ENCODE peak calls at places on chromosomes 1 and 21, in eight cellular contexts. One of them, this sample, is unnamed.

GRCh38 chr1:202576816-202577215 is 133.4 kb downstream of the SYT2 start:
- DNase-seq in MCF 10A: peak
- DNase-seq in heart left ventricle: no peak
- DNase-seq in glutamatergic neuron: no peak
- DNase-seq in ovary: no peak
- DNase-seq in epithelial cell of esophagus: peak
- DNase-seq in choroid plexus epithelial cell: peak
- DNase-seq in cardiac muscle cell: no peak
- DNase-seq in this sample: no peak

GRCh38 chr1:180886338-180886737 is 26.4 kb upstream of the KIAA1614 start:
- DNase-seq in epithelial cell of esophagus: no peak
- DNase-seq in heart left ventricle: no peak
- DNase-seq in glutamatergic neuron: no peak
- DNase-seq in choroid plexus epithelial cell: no peak
- DNase-seq in cardiac muscle cell: no peak
- DNase-seq in MCF 10A: no peak
- DNase-seq in ovary: no peak
- DNase-seq in this sample: no peak

GRCh38 chr1:102834688-102835320 is 273.5 kb downstream of the COL11A1 start:
- DNase-seq in glutamatergic neuron: no peak
- DNase-seq in heart left ventricle: no peak
- DNase-seq in epithelial cell of esophagus: peak
- DNase-seq in cardiac muscle cell: no peak
- DNase-seq in MCF 10A: no peak
- DNase-seq in ovary: no peak
- DNase-seq in choroid plexus epithelial cell: no peak
- DNase-seq in this sample: no peak

GRCh38 chr1:167791281-167792209 is 69.8 kb downstream of the MPZL1 start:
- DNase-seq in ovary: peak
- DNase-seq in MCF 10A: peak
- DNase-seq in glutamatergic neuron: no peak
- DNase-seq in epithelial cell of esophagus: no peak
- DNase-seq in choroid plexus epithelial cell: peak
- DNase-seq in heart left ventricle: peak
- DNase-seq in cardiac muscle cell: no peak
- DNase-seq in this sample: no peak

GRCh38 chr21:42724226-42724920 is 71.0 kb downstream of the PDE9A start:
- DNase-seq in heart left ventricle: peak
- DNase-seq in MCF 10A: peak
- DNase-seq in choroid plexus epithelial cell: peak
- DNase-seq in glutamatergic neuron: no peak
- DNase-seq in ovary: no peak
- DNase-seq in epithelial cell of esophagus: peak
- DNase-seq in cardiac muscle cell: no peak
- DNase-seq in this sample: no peak

GRCh38 chr1:54927475-54928240 is 40.7 kb upstream of the DHCR24 start:
- DNase-seq in glutamatergic neuron: no peak
- DNase-seq in cardiac muscle cell: peak
- DNase-seq in choroid plexus epithelial cell: peak
- DNase-seq in heart left ventricle: peak
- DNase-seq in epithelial cell of esophagus: peak
- DNase-seq in ovary: no peak
- DNase-seq in MCF 10A: no peak
- DNase-seq in this sample: no peak

GRCh38 chr1:231702804-231703203 is 76.2 kb downstream of the DISC1 start:
- DNase-seq in MCF 10A: no peak
- DNase-seq in epithelial cell of esophagus: peak
- DNase-seq in choroid plexus epithelial cell: peak
- DNase-seq in cardiac muscle cell: no peak
- DNase-seq in ovary: no peak
- DNase-seq in glutamatergic neuron: no peak
- DNase-seq in heart left ventricle: no peak
- DNase-seq in this sample: no peak

GRCh38 chr1:78500529-78500928 is 9.8 kb downstream of the PTGFR start:
- DNase-seq in epithelial cell of esophagus: no peak
- DNase-seq in heart left ventricle: no peak
- DNase-seq in cardiac muscle cell: no peak
- DNase-seq in choroid plexus epithelial cell: no peak
- DNase-seq in ovary: no peak
- DNase-seq in glutamatergic neuron: no peak
- DNase-seq in MCF 10A: no peak
- DNase-seq in this sample: no peak

GRCh38 chr1:100463809-100464424 is 74.0 kb upstream of the GPR88 start:
- DNase-seq in heart left ventricle: peak
- DNase-seq in MCF 10A: peak
- DNase-seq in glutamatergic neuron: peak
- DNase-seq in ovary: peak
- DNase-seq in epithelial cell of esophagus: peak
- DNase-seq in choroid plexus epithelial cell: peak
- DNase-seq in cardiac muscle cell: peak
- DNase-seq in this sample: peak

GRCh38 chr1:111422546-111423391 is 4.8 kb downstream of the OVGP1 start:
- DNase-seq in epithelial cell of esophagus: peak
- DNase-seq in cardiac muscle cell: no peak
- DNase-seq in MCF 10A: peak
- DNase-seq in glutamatergic neuron: no peak
- DNase-seq in choroid plexus epithelial cell: no peak
- DNase-seq in heart left ventricle: no peak
- DNase-seq in ovary: no peak
- DNase-seq in this sample: no peak

GRCh38 chr1:221800831-221801610 is 59.1 kb upstream of the DUSP10 start:
- DNase-seq in heart left ventricle: no peak
- DNase-seq in glutamatergic neuron: no peak
- DNase-seq in epithelial cell of esophagus: no peak
- DNase-seq in ovary: no peak
- DNase-seq in MCF 10A: no peak
- DNase-seq in cardiac muscle cell: no peak
- DNase-seq in choroid plexus epithelial cell: no peak
- DNase-seq in this sample: no peak

GRCh38 chr1:170857955-170858354 is 77.4 kb upstream of the MROH9 start:
- DNase-seq in choroid plexus epithelial cell: no peak
- DNase-seq in glutamatergic neuron: no peak
- DNase-seq in cardiac muscle cell: no peak
- DNase-seq in heart left ventricle: no peak
- DNase-seq in epithelial cell of esophagus: no peak
- DNase-seq in MCF 10A: no peak
- DNase-seq in ovary: no peak
- DNase-seq in this sample: no peak

DNA sequence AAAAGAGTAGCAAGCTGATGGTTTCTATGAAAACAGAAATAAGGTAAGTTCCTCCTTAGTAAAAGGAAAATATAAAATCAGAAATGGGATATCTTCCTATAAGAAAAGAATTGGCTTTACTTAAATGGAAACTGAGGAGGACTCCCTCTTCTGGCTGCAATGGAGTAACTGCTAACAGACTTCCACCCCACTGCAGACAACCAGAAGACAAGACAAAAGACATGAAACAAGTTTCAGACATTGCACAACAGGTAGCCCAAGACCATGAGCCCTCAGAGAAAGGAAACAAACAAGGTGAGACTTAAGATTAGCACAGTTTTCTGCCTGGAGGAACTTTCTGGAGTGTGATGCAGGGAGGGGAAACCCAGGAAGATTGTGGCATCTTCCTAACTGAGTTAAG is 17.0 kb upstream of the OLFML2B start:
- DNase-seq in choroid plexus epithelial cell: peak
- DNase-seq in heart left ventricle: no peak
- DNase-seq in ovary: no peak
- DNase-seq in MCF 10A: peak
- DNase-seq in glutamatergic neuron: no peak
- DNase-seq in epithelial cell of esophagus: peak
- DNase-seq in cardiac muscle cell: peak
- DNase-seq in this sample: no peak
- TF ChIP-seq CTCF in choroid plexus epithelial cell: peak
- TF ChIP-seq CTCF in heart left ventricle: no peak
- TF ChIP-seq CTCF in ovary: no peak
- TF ChIP-seq CTCF in MCF 10A: peak
- TF ChIP-seq CTCF in glutamatergic neuron: no peak
- TF ChIP-seq CTCF in epithelial cell of esophagus: peak
- TF ChIP-seq CTCF in cardiac muscle cell: peak
- TF ChIP-seq CTCF in this sample: peak

GRCh38 chr21:37168666-37169065 is 95.6 kb downstream of the TTC3 start:
- DNase-seq in choroid plexus epithelial cell: no peak
- DNase-seq in heart left ventricle: no peak
- DNase-seq in cardiac muscle cell: no peak
- DNase-seq in ovary: no peak
- DNase-seq in glutamatergic neuron: no peak
- DNase-seq in epithelial cell of esophagus: no peak
- DNase-seq in MCF 10A: no peak
- DNase-seq in this sample: no peak

GRCh38 chr21:37165606-37166005 is 92.6 kb downstream of the TTC3 start:
- DNase-seq in epithelial cell of esophagus: no peak
- DNase-seq in glutamatergic neuron: no peak
- DNase-seq in choroid plexus epithelial cell: no peak
- DNase-seq in MCF 10A: no peak
- DNase-seq in heart left ventricle: no peak
- DNase-seq in cardiac muscle cell: no peak
- DNase-seq in ovary: no peak
- DNase-seq in this sample: no peak

GRCh38 chr21:37172646-37173045 is 94.5 kb downstream of the VPS26C start:
- DNase-seq in MCF 10A: no peak
- DNase-seq in epithelial cell of esophagus: no peak
- DNase-seq in glutamatergic neuron: no peak
- DNase-seq in heart left ventricle: no peak
- DNase-seq in cardiac muscle cell: peak
- DNase-seq in choroid plexus epithelial cell: no peak
- DNase-seq in ovary: no peak
- DNase-seq in this sample: no peak

GRCh38 chr21:37164742-37165141 is 91.7 kb downstream of the TTC3 start:
- DNase-seq in MCF 10A: no peak
- DNase-seq in epithelial cell of esophagus: no peak
- DNase-seq in glutamatergic neuron: no peak
- DNase-seq in ovary: no peak
- DNase-seq in choroid plexus epithelial cell: peak
- DNase-seq in cardiac muscle cell: no peak
- DNase-seq in heart left ventricle: no peak
- DNase-seq in this sample: no peak

GRCh38 chr21:37166733-37167132 is 93.7 kb downstream of the TTC3 start:
- DNase-seq in MCF 10A: peak
- DNase-seq in epithelial cell of esophagus: peak
- DNase-seq in glutamatergic neuron: no peak
- DNase-seq in heart left ventricle: no peak
- DNase-seq in cardiac muscle cell: peak
- DNase-seq in ovary: no peak
- DNase-seq in choroid plexus epithelial cell: no peak
- DNase-seq in this sample: no peak
- TF ChIP-seq CTCF in MCF 10A: peak
- TF ChIP-seq CTCF in epithelial cell of esophagus: peak
- TF ChIP-seq CTCF in glutamatergic neuron: no peak
- TF ChIP-seq CTCF in heart left ventricle: peak
- TF ChIP-seq CTCF in cardiac muscle cell: no peak
- TF ChIP-seq CTCF in ovary: no peak
- TF ChIP-seq CTCF in choroid plexus epithelial cell: peak
- TF ChIP-seq CTCF in this sample: peak

GRCh38 chr1:30569384-30569783 is 154.0 kb downstream of the MATN1 start:
- DNase-seq in ovary: no peak
- DNase-seq in MCF 10A: no peak
- DNase-seq in choroid plexus epithelial cell: no peak
- DNase-seq in epithelial cell of esophagus: no peak
- DNase-seq in cardiac muscle cell: no peak
- DNase-seq in glutamatergic neuron: no peak
- DNase-seq in heart left ventricle: no peak
- DNase-seq in this sample: no peak

GRCh38 chr1:30575066-30575465 is 148.3 kb downstream of the MATN1 start:
- DNase-seq in epithelial cell of esophagus: peak
- DNase-seq in ovary: no peak
- DNase-seq in choroid plexus epithelial cell: no peak
- DNase-seq in glutamatergic neuron: no peak
- DNase-seq in MCF 10A: no peak
- DNase-seq in cardiac muscle cell: no peak
- DNase-seq in heart left ventricle: no peak
- DNase-seq in this sample: no peak

GRCh38 chr1:30571380-30571779 is 152.0 kb downstream of the MATN1 start:
- DNase-seq in epithelial cell of esophagus: no peak
- DNase-seq in heart left ventricle: no peak
- DNase-seq in choroid plexus epithelial cell: no peak
- DNase-seq in glutamatergic neuron: no peak
- DNase-seq in MCF 10A: no peak
- DNase-seq in ovary: no peak
- DNase-seq in cardiac muscle cell: peak
- DNase-seq in this sample: no peak

DNA sequence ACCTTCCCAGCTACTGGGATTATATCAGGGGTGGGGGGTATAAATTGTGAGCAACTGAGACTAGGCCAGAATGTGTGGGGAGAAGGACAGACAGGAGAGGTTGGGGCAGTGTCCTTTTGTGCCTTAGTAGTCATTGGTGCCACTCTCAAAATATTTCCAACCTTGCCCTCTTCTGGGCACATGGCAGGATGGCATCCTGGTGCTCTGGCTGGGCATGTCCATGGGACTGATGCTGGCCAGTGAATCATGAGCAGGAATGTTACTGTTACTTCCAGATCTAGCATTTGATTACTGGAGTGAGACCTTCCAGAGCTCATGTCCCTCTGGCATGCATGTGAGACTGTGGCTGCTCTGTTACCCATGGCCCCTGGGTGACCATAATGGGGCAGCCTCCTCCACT is 151.2 kb downstream of the MATN1 start:
- DNase-seq in heart left ventricle: no peak
- DNase-seq in cardiac muscle cell: no peak
- DNase-seq in choroid plexus epithelial cell: no peak
- DNase-seq in glutamatergic neuron: no peak
- DNase-seq in ovary: no peak
- DNase-seq in MCF 10A: peak
- DNase-seq in epithelial cell of esophagus: peak
- DNase-seq in this sample: no peak
- TF ChIP-seq CTCF in heart left ventricle: no peak
- TF ChIP-seq CTCF in cardiac muscle cell: no peak
- TF ChIP-seq CTCF in choroid plexus epithelial cell: no peak
- TF ChIP-seq CTCF in glutamatergic neuron: no peak
- TF ChIP-seq CTCF in ovary: no peak
- TF ChIP-seq CTCF in MCF 10A: no peak
- TF ChIP-seq CTCF in epithelial cell of esophagus: peak
- TF ChIP-seq CTCF in this sample: no peak

DNA sequence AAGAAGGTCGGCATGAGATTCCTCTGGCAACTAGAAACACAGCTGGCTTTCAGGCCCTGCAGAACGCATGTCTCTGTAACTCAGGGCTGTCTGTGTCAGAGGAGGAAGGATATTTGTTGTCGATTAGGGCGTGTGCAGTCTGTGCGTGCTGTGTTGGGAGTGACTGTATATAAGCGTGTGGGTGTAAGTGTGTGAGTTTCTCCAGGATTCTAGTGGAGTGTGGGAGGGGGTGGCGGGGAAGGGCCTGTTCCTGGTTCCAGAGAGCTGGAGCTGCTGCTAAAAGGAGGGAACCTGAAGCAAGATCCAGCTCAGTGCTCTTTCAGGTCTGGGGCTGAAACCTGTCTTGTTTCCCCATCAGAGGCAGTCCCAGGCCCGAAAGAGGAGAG is 74.3 kb downstream of the SLC16A1 start:
- DNase-seq in choroid plexus epithelial cell: no peak
- DNase-seq in ovary: no peak
- DNase-seq in cardiac muscle cell: no peak
- DNase-seq in glutamatergic neuron: no peak
- DNase-seq in heart left ventricle: no peak
- DNase-seq in epithelial cell of esophagus: peak
- DNase-seq in MCF 10A: no peak
- DNase-seq in this sample: no peak
- TF ChIP-seq CTCF in choroid plexus epithelial cell: no peak
- TF ChIP-seq CTCF in ovary: no peak
- TF ChIP-seq CTCF in cardiac muscle cell: no peak
- TF ChIP-seq CTCF in glutamatergic neuron: no peak
- TF ChIP-seq CTCF in heart left ventricle: no peak
- TF ChIP-seq CTCF in epithelial cell of esophagus: no peak
- TF ChIP-seq CTCF in MCF 10A: no peak
- TF ChIP-seq CTCF in this sample: no peak

GRCh38 chr1:33099290-33100118 is 18.6 kb downstream of the AZIN2 start:
- DNase-seq in ovary: no peak
- DNase-seq in choroid plexus epithelial cell: peak
- DNase-seq in epithelial cell of esophagus: peak
- DNase-seq in MCF 10A: peak
- DNase-seq in glutamatergic neuron: no peak
- DNase-seq in cardiac muscle cell: peak
- DNase-seq in heart left ventricle: peak
- DNase-seq in this sample: no peak
- TF ChIP-seq CTCF in ovary: no peak
- TF ChIP-seq CTCF in choroid plexus epithelial cell: peak
- TF ChIP-seq CTCF in epithelial cell of esophagus: peak
- TF ChIP-seq CTCF in MCF 10A: peak
- TF ChIP-seq CTCF in glutamatergic neuron: no peak
- TF ChIP-seq CTCF in cardiac muscle cell: peak
- TF ChIP-seq CTCF in heart left ventricle: no peak
- TF ChIP-seq CTCF in this sample: no peak